ENCODE peak calls at places on chromosome 3, in five cellular contexts. One of them, this sample, is unnamed.

GRCh38 chr3:179438836-179439235 is 12.4 kb downstream of the GNB4 start:
- DNase-seq in mesenchymal stem cell: no peak
- DNase-seq in IMR-90: no peak
- DNase-seq in H1: no peak
- DNase-seq in neuronal stem cell: no peak
- DNase-seq in this sample: peak; percentile 41

GRCh38 chr3:10944866-10945265 is 47.7 kb upstream of the SLC6A1 start:
- DNase-seq in mesenchymal stem cell: no peak
- DNase-seq in IMR-90: no peak
- DNase-seq in H1: no peak
- DNase-seq in neuronal stem cell: no peak
- DNase-seq in this sample: no peak

GRCh38 chr3:160739079-160739478 is 17.0 kb upstream of the PPM1L start:
- DNase-seq in mesenchymal stem cell: no peak
- DNase-seq in IMR-90: no peak
- DNase-seq in H1: no peak
- DNase-seq in neuronal stem cell: no peak
- DNase-seq in this sample: no peak

GRCh38 chr3:29168686-29169085 is 112.2 kb upstream of the RBMS3 start:
- DNase-seq in mesenchymal stem cell: no peak
- DNase-seq in IMR-90: no peak
- DNase-seq in H1: no peak
- DNase-seq in neuronal stem cell: no peak
- DNase-seq in this sample: no peak

GRCh38 chr3:14423197-14423743 is 20.9 kb downstream of the SLC6A6 start:
- DNase-seq in mesenchymal stem cell: no peak
- DNase-seq in IMR-90: no peak
- DNase-seq in H1: no peak
- DNase-seq in neuronal stem cell: no peak
- DNase-seq in this sample: no peak

GRCh38 chr3:144119611-144120010 is 148.0 kb downstream of the DIPK2A start:
- DNase-seq in mesenchymal stem cell: no peak
- DNase-seq in IMR-90: no peak
- DNase-seq in H1: no peak
- DNase-seq in neuronal stem cell: no peak
- DNase-seq in this sample: no peak

GRCh38 chr3:78204977-78205376 is 1165.1 kb downstream of the ROBO2 start:
- DNase-seq in mesenchymal stem cell: peak; percentile 74
- DNase-seq in IMR-90: peak; percentile 67
- DNase-seq in H1: no peak
- DNase-seq in neuronal stem cell: no peak
- DNase-seq in this sample: no peak

GRCh38 chr3:185701891-185702563 is 115.9 kb downstream of the SENP2 start:
- DNase-seq in mesenchymal stem cell: no peak
- DNase-seq in IMR-90: no peak
- DNase-seq in H1: no peak
- DNase-seq in neuronal stem cell: no peak
- DNase-seq in this sample: no peak

GRCh38 chr3:140242818-140243276 is 307.9 kb downstream of the CLSTN2 start:
- DNase-seq in mesenchymal stem cell: no peak
- DNase-seq in IMR-90: no peak
- DNase-seq in H1: no peak
- DNase-seq in neuronal stem cell: no peak
- DNase-seq in this sample: no peak

GRCh38 chr3:114442251-114442650 is 148.4 kb downstream of the TIGIT start:
- DNase-seq in mesenchymal stem cell: peak; percentile 52
- DNase-seq in IMR-90: peak; percentile 77
- DNase-seq in H1: no peak
- DNase-seq in neuronal stem cell: no peak
- DNase-seq in this sample: no peak

GRCh38 chr3:49454457-49454856 is 15.6 kb upstream of the DAG1 start:
- DNase-seq in mesenchymal stem cell: no peak
- DNase-seq in IMR-90: no peak
- DNase-seq in H1: peak; percentile 71
- DNase-seq in neuronal stem cell: no peak
- DNase-seq in this sample: peak; percentile 90

GRCh38 chr3:162525052-162525451 is 1028.4 kb downstream of the OTOL1 start:
- DNase-seq in mesenchymal stem cell: peak; percentile 98
- DNase-seq in IMR-90: peak; percentile 94
- DNase-seq in H1: no peak
- DNase-seq in neuronal stem cell: no peak
- DNase-seq in this sample: no peak

GRCh38 chr3:161222662-161223061 is 1.6 kb downstream of the NMD3 start:
- DNase-seq in mesenchymal stem cell: peak; percentile 40
- DNase-seq in IMR-90: peak; percentile 26
- DNase-seq in H1: no peak
- DNase-seq in neuronal stem cell: no peak
- DNase-seq in this sample: no peak

GRCh38 chr3:173513123-173513522 is 115.6 kb downstream of the NLGN1 start:
- DNase-seq in mesenchymal stem cell: no peak
- DNase-seq in IMR-90: no peak
- DNase-seq in H1: no peak
- DNase-seq in neuronal stem cell: no peak
- DNase-seq in this sample: no peak

GRCh38 chr3:37386627-37387230 is 212.3 kb upstream of the LRRFIP2 start:
- DNase-seq in mesenchymal stem cell: peak; percentile 63
- DNase-seq in IMR-90: peak; percentile 14
- DNase-seq in H1: no peak
- DNase-seq in neuronal stem cell: no peak
- DNase-seq in this sample: no peak

GRCh38 chr3:64880926-64881325 is 193.1 kb upstream of the ADAMTS9 start:
- DNase-seq in mesenchymal stem cell: no peak
- DNase-seq in IMR-90: no peak
- DNase-seq in H1: no peak
- DNase-seq in neuronal stem cell: no peak
- DNase-seq in this sample: no peak

GRCh38 chr3:30550246-30550645 is 56.2 kb upstream of the TGFBR2 start:
- DNase-seq in mesenchymal stem cell: no peak
- DNase-seq in IMR-90: no peak
- DNase-seq in H1: no peak
- DNase-seq in neuronal stem cell: no peak
- DNase-seq in this sample: no peak

GRCh38 chr3:37139567-37140052 is 34.8 kb downstream of the LRRFIP2 start:
- DNase-seq in mesenchymal stem cell: no peak
- DNase-seq in IMR-90: no peak
- DNase-seq in H1: no peak
- DNase-seq in neuronal stem cell: no peak
- DNase-seq in this sample: no peak

GRCh38 chr3:101271728-101272127 is 48.6 kb downstream of the IMPG2 start:
- DNase-seq in mesenchymal stem cell: no peak
- DNase-seq in IMR-90: no peak
- DNase-seq in H1: no peak
- DNase-seq in neuronal stem cell: no peak
- DNase-seq in this sample: peak; percentile 37

GRCh38 chr3:138046955-138047354 is 37.0 kb downstream of the CLDN18 start:
- DNase-seq in mesenchymal stem cell: no peak
- DNase-seq in IMR-90: no peak
- DNase-seq in H1: no peak
- DNase-seq in neuronal stem cell: no peak
- DNase-seq in this sample: no peak

GRCh38 chr3:177804646-177805045 is 607.4 kb upstream of the TBL1XR1 start:
- DNase-seq in mesenchymal stem cell: no peak
- DNase-seq in IMR-90: no peak
- DNase-seq in H1: no peak
- DNase-seq in neuronal stem cell: no peak
- DNase-seq in this sample: no peak
- H2BK15ac ChIP-seq in mesenchymal stem cell: no peak overlapping the region
- H2BK15ac ChIP-seq in IMR-90: no peak overlapping the region
- H2BK15ac ChIP-seq in H1: no peak overlapping the region
- H2BK15ac ChIP-seq in neuronal stem cell: no peak overlapping the region
- H2BK15ac ChIP-seq in this sample: no peak overlapping the region

DNA sequence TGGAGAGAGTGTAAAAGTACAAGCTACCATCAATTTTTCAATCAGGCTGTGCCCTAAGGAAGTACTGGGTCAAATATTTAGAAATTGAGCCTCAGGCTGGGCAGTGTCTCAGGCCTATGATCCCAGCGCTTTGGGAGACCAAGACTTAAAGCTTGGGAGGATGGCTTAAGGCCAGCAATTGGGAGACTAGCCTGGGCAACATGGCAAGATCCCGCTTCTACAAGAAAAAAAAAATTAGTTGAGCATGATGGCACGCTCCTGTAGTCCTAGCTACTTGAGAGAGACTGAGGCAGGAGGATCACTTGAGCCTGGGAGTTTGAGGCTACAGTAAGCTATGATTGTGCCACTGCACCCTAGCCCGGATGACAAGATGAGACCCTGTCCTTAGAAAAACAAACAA is 2.0 kb upstream of the UBP1 start:
- DNase-seq in mesenchymal stem cell: no peak
- DNase-seq in IMR-90: no peak
- DNase-seq in H1: no peak
- DNase-seq in neuronal stem cell: no peak
- DNase-seq in this sample: no peak
- H2AFZ ChIP-seq in mesenchymal stem cell: no peak overlapping the region
- H2AFZ ChIP-seq in IMR-90: no peak overlapping the region
- H2AFZ ChIP-seq in H1: no peak overlapping the region
- H2AFZ ChIP-seq in neuronal stem cell: no peak overlapping the region
- H2AFZ ChIP-seq in this sample: no peak overlapping the region

DNA sequence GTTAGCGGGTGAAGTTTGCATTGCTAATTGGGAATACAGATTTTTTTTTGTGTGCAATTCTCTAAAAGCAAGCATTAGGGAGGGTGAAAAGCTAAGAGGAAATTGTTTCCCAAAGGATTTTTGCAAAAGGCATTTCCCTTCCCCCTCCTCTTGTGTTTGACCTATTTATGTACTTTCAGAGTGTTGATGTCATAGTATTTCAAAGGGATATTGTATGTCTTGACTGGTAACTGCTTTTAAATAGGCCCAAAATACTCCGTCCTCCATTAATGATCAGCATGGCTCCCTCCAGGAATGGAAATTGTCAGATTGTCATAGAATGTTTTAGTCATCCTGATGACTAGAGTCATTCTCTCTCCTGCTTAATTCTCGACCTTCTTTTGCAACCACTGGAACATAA is 32.4 kb downstream of the TRIM71 start:
- DNase-seq in mesenchymal stem cell: peak; percentile 5
- DNase-seq in IMR-90: no peak
- DNase-seq in H1: no peak
- DNase-seq in neuronal stem cell: no peak
- DNase-seq in this sample: no peak
- H2BK15ac ChIP-seq in mesenchymal stem cell: no peak overlapping the region
- H2BK15ac ChIP-seq in IMR-90: no peak overlapping the region
- H2BK15ac ChIP-seq in H1: no peak overlapping the region
- H2BK15ac ChIP-seq in neuronal stem cell: no peak overlapping the region
- H2BK15ac ChIP-seq in this sample: no peak overlapping the region

DNA sequence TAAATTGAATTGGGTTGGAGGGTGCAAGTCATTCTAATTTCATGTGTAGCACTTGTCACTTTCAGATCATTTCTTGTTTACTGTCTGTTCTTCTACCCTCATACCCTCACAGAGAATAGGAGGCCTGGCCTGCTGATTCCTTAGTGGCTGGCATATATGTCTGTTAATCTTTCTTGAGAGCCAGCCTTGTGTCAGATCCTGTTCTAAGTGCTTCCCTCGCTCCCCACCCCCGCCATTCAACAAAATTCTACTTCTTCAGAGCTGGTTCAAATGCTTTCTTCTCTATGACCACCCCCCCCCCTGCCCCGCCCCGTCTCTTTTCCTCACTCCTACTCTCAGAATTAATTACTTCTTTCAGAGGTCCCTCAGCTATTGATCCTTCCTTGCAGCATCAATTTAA is 1.5 kb upstream of the U2SURP start:
- DNase-seq in mesenchymal stem cell: peak; percentile 22
- DNase-seq in IMR-90: no peak
- DNase-seq in H1: no peak
- DNase-seq in neuronal stem cell: no peak
- DNase-seq in this sample: no peak
- H2AFZ ChIP-seq in mesenchymal stem cell: no peak overlapping the region
- H2AFZ ChIP-seq in IMR-90: no peak overlapping the region
- H2AFZ ChIP-seq in H1: no peak overlapping the region
- H2AFZ ChIP-seq in neuronal stem cell: peak overlapping the region; percentile 90
- H2AFZ ChIP-seq in this sample: no peak overlapping the region

GRCh38 chr3:177196473-177197040 is 725 bp downstream of the TBL1XR1 start:
- DNase-seq in mesenchymal stem cell: peak; percentile 57
- DNase-seq in IMR-90: peak; percentile 44
- DNase-seq in H1: peak; percentile 55
- DNase-seq in neuronal stem cell: peak; percentile 49
- DNase-seq in this sample: no peak

GRCh38 chr3:177195941-177196472 is 1.3 kb downstream of the TBL1XR1 start:
- DNase-seq in mesenchymal stem cell: peak; percentile 19
- DNase-seq in IMR-90: no peak
- DNase-seq in H1: no peak
- DNase-seq in neuronal stem cell: peak; percentile 20
- DNase-seq in this sample: no peak

GRCh38 chr3:177194319-177194718 is 3.0 kb downstream of the TBL1XR1 start:
- DNase-seq in mesenchymal stem cell: no peak
- DNase-seq in IMR-90: no peak
- DNase-seq in H1: no peak
- DNase-seq in neuronal stem cell: no peak
- DNase-seq in this sample: no peak

GRCh38 chr3:177193706-177194268 is 3.5 kb downstream of the TBL1XR1 start:
- DNase-seq in mesenchymal stem cell: no peak
- DNase-seq in IMR-90: no peak
- DNase-seq in H1: no peak
- DNase-seq in neuronal stem cell: no peak
- DNase-seq in this sample: no peak

GRCh38 chr3:177195242-177195940 is 1.9 kb downstream of the TBL1XR1 start:
- DNase-seq in mesenchymal stem cell: peak; percentile 22
- DNase-seq in IMR-90: no peak
- DNase-seq in H1: no peak
- DNase-seq in neuronal stem cell: no peak
- DNase-seq in this sample: no peak
- H2BK15ac ChIP-seq in mesenchymal stem cell: no peak overlapping the region
- H2BK15ac ChIP-seq in IMR-90: peak overlapping the region; percentile 83
- H2BK15ac ChIP-seq in H1: no peak overlapping the region
- H2BK15ac ChIP-seq in neuronal stem cell: no peak overlapping the region
- H2BK15ac ChIP-seq in this sample: no peak overlapping the region

This sample was measured in H9.